ENCODE peak calls at places on chromosomes 7 and 10, in five cellular contexts. T is ELR; R is NCI-H748 treated with DMSO at 0.1 percent for 48 hours; K is naive thymus-derived CD4-positive, alpha-beta T cell; P is mesothelial cell of epicardium. N is an unnamed sample.

GRCh38 chr7:33127085-33127484 is 2.3 kb upstream of the BBS9 start:
- DNase-seq in P (no peak), T (no peak), K (no peak), R (no peak), N (no peak)

GRCh38 chr10:118793545-118793944 is 38.8 kb upstream of the CACUL1 start:
- DNase-seq in T (no peak), R (no peak), P (no peak), K (no peak), N (no peak)

GRCh38 chr7:124033807-124034753 is 1.2 kb upstream of the TMEM229A start:
- DNase-seq in P (no peak), R (no peak), K (no peak), T (no peak), N (no peak)

GRCh38 chr7:47435889-47436312 is 146.0 kb downstream of the TNS3 start:
- DNase-seq in T (peak), P (no peak), R (peak), K (no peak), N (no peak)

GRCh38 chr10:69659286-69660027 is 29.4 kb downstream of the FAM241B start:
- DNase-seq in K (no peak), T (no peak), P (no peak), R (no peak), N (no peak)

GRCh38 chr7:35792472-35793224 is 8.2 kb upstream of the SEPTIN7 start:
- DNase-seq in P (no peak), R (no peak), K (no peak), T (no peak), N (no peak)

GRCh38 chr10:121662945-121663917 is 65.0 kb upstream of the FGFR2 start:
- DNase-seq in R (peak), K (no peak), P (no peak), T (no peak), N (no peak)

GRCh38 chr10:4498763-4499251 is 327.2 kb upstream of the AKR1E2 start:
- DNase-seq in K (no peak), R (no peak), P (no peak), T (peak), N (no peak)

GRCh38 chr7:129225931-129226572 is 1.2 kb downstream of the AHCYL2 start:
- DNase-seq in R (peak), K (no peak), P (no peak), T (no peak), N (no peak)

GRCh38 chr7:84294907-84295455 is 100.4 kb upstream of the SEMA3A start:
- DNase-seq in R (no peak), T (no peak), K (no peak), P (no peak), N (no peak)

GRCh38 chr10:35043796-35044344 is 46.3 kb downstream of the CUL2 start:
- DNase-seq in P (no peak), T (peak), R (no peak), K (no peak), N (no peak)

GRCh38 chr10:116620423-116621400 is at the start of gene PNLIPRP2:
- DNase-seq in R (no peak), K (no peak), P (no peak), T (no peak), N (no peak)

GRCh38 chr7:147509052-147509480 is 1081.5 kb upstream of the C7orf33 start:
- DNase-seq in R (no peak), K (no peak), T (peak), P (no peak), N (no peak)